ENCODE peak calls at places on chromosomes 12 and 14, in eight cellular contexts. U, W, A, J, T, Y, I and V are unnamed samples.

GRCh38 chr12:18079541-18080230 is 10.3 kb downstream of the RERGL start:
- DNase-seq in A (no peak), W (no peak), T (no peak), U (no peak), J (no peak), I (no peak), Y (no peak), V (no peak)

GRCh38 chr14:103801459-103801858 is 45.9 kb downstream of the PPP1R13B start:
- DNase-seq in T (no peak), J (peak), W (no peak), I (no peak), Y (no peak), U (no peak), A (no peak), V (peak)

GRCh38 chr14:52299692-52300278 is 14.3 kb upstream of the PTGER2 start:
- DNase-seq in A (peak), I (peak), J (peak), W (peak), T (no peak), Y (no peak), U (peak), V (peak)

GRCh38 chr12:130879781-130880389 is 8.0 kb downstream of the RAN start:
- DNase-seq in T (no peak), I (peak), U (no peak), J (no peak), W (no peak), Y (peak), A (peak), V (peak)

GRCh38 chr12:49706351-49707126 is 666 bp downstream of the FMNL3 start:
- DNase-seq in W (peak), U (no peak), A (peak), Y (peak), I (no peak), T (no peak), J (no peak), V (peak)

GRCh38 chr12:27081668-27082091 is 698 bp downstream of the C12orf71 start:
- DNase-seq in T (no peak), Y (no peak), A (no peak), I (no peak), U (no peak), J (peak), W (no peak), V (peak)

GRCh38 chr14:73741876-73742519 is 27.8 kb upstream of the PNMA1 start:
- DNase-seq in A (peak), J (no peak), U (no peak), W (peak), Y (no peak), T (no peak), I (no peak), V (peak)

GRCh38 chr12:58819345-58819744 is 101.0 kb downstream of the LRIG3 start:
- DNase-seq in J (peak), T (no peak), Y (peak), U (no peak), A (no peak), I (no peak), W (no peak), V (no peak)

GRCh38 chr12:52971701-52972329 is 22.9 kb downstream of the KRT18 start:
- DNase-seq in A (no peak), I (peak), T (no peak), J (peak), W (no peak), U (no peak), Y (no peak), V (no peak)

GRCh38 chr12:69648476-69648875 is 37.8 kb upstream of the LRRC10 start:
- DNase-seq in A (no peak), W (no peak), T (no peak), Y (no peak), J (peak), I (no peak), U (no peak), V (no peak)

GRCh38 chr14:86683525-86683924 is 1153.6 kb downstream of the FLRT2 start:
- DNase-seq in J (no peak), Y (no peak), I (no peak), T (no peak), U (no peak), A (no peak), W (no peak), V (no peak)

GRCh38 chr12:88624911-88625310 is 44.6 kb upstream of the KITLG start:
- DNase-seq in A (no peak), Y (no peak), I (no peak), T (no peak), U (no peak), J (no peak), W (no peak), V (no peak)

GRCh38 chr14:90445011-90445410 is 48.2 kb downstream of the CALM1 start:
- DNase-seq in A (no peak), Y (peak), W (no peak), U (no peak), T (no peak), J (no peak), I (no peak), V (no peak)

GRCh38 chr14:90440592-90440991 is 43.8 kb downstream of the CALM1 start:
- DNase-seq in T (no peak), J (no peak), W (no peak), Y (no peak), A (no peak), I (no peak), U (no peak), V (no peak)

GRCh38 chr14:90443161-90444076 is 46.6 kb downstream of the CALM1 start:
- DNase-seq in W (no peak), U (no peak), A (no peak), Y (no peak), T (no peak), J (no peak), I (no peak), V (no peak)

GRCh38 chr14:90446405-90446804 is 49.6 kb downstream of the CALM1 start:
- DNase-seq in W (no peak), I (no peak), T (no peak), Y (no peak), J (no peak), A (no peak), U (no peak), V (no peak)

DNA sequence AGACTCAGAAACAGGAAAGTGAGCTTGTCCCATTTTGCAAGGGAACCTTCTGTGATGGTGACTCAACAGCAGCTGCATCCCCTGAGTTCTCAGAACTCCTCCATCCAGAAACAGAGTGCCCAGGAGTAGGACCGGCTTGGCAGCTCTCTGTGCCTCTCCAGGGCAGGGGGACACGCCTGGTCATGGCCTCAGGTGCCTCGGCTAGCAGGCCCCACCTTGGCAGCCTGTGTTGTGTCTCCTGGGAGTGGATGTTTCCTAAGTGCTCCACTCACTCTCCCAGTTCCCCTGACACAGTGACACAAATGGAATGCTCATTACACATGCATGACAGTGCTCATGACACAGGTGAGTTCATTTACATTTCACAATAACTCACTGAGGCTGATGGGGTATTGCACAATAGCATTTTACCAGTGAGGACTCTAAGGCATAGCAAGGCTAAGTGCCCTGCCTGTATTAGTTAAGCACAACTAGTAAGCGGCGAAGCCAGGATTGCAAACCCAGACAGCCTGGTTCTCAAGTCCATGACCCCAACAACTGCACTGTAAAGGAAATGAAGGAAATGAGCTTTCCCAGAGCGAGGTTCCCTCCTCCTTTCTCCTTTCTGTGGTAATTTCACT is 47.4 kb downstream of the CALM1 start:
- DNase-seq in Y (no peak), T (no peak), U (no peak), W (peak), I (no peak), J (peak), A (no peak), V (peak)
- TF ChIP-seq MAX in Y (no peak), T (no peak), U (no peak), W (no peak), I (no peak), J (no peak), A (no peak), V (peak)

DNA sequence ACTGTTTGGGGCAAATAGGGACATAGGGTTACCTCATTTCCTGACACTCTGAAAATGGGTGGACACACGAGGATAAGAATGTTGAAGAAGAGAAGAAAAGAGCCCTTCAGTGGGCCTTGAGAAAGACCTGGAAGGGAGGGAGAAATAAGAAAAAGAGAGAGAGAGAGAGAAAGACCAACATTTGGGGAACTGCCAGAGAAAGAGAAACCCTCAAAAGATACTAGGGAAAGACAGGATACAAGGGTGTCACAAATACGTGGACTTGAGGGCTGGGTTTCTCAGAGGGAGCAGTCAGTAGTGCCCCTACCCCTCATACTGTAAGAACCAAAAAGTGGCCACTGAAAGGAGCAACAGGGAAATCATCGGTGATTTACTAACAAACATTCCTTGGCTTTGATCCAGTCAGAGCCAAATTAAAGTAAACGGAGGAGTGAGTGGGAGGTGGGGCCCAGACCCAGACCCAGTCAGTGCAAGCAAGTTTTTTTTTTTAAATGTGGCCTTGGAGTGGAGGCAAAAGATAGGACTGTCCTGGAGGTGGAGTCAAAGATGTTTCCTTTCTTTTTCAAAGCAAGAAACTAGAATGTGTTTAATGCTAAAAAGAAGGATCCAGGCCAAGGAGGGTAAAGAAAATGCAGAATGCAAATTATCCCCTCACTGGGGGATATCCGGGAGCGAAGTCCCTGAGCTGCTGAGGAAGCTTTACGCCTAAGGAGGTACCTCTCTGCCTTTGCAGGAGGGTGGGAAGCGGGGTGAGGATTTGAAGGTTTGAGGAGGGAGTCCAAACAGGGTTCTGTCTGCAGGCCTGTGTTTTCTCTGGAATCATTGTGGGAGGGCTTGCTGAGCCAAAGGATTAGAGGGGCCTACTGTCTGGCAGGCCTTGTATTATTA is 143.4 kb upstream of the AMIGO2 start:
- DNase-seq in T (no peak), I (no peak), Y (peak), A (no peak), W (no peak), J (no peak), U (no peak), V (no peak)
- H3K4me3 ChIP-seq in T (no peak), I (peak), Y (peak), A (no peak), W (no peak), J (peak), U (no peak), V (no peak)

GRCh38 chr12:102463659-102464249 is 16.6 kb downstream of the IGF1 start:
- DNase-seq in I (no peak), A (no peak), T (no peak), U (no peak), Y (no peak), W (no peak), J (no peak), V (no peak)

GRCh38 chr12:102462386-102462785 is 18.0 kb downstream of the IGF1 start:
- DNase-seq in A (no peak), Y (no peak), W (no peak), I (no peak), T (no peak), U (no peak), J (no peak), V (no peak)

GRCh38 chr12:102468261-102468940 is 12.0 kb downstream of the IGF1 start:
- DNase-seq in W (no peak), A (no peak), J (no peak), Y (no peak), I (no peak), T (no peak), U (no peak), V (no peak)

GRCh38 chr12:102462803-102463499 is 17.4 kb downstream of the IGF1 start:
- DNase-seq in U (no peak), W (peak), I (no peak), T (no peak), J (no peak), A (no peak), Y (no peak), V (no peak)

GRCh38 chr12:102465762-102466560 is 14.4 kb downstream of the IGF1 start:
- DNase-seq in T (no peak), I (no peak), Y (no peak), J (no peak), A (no peak), W (no peak), U (no peak), V (no peak)
- TF ChIP-seq MAX in T (no peak), I (no peak), Y (no peak), J (no peak), A (no peak), W (no peak), U (no peak), V (no peak)

DNA sequence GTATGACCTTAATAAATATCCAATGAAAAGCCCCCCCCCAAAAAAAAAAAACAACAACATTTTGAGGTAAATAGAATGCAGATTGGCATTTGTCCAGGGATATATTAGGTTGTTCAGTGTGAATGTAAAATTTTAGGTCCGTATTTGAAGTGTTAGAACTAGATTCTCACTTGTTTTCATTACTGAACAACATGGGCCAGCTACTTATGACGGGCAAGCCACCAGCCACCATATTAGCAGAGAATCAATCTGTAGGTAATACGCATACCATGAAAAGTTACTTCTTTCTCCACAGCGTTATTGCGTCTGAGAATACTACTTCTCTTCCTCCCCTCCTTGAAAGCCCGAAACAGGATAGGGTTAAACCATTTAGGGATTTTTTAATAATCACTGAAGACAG is 5.4 kb downstream of the FLRT2 start:
- DNase-seq in I (no peak), J (no peak), W (peak), T (no peak), A (no peak), U (no peak), Y (no peak), V (no peak)
- H3K4me3 ChIP-seq in I (no peak), J (no peak), W (peak), T (no peak), A (peak), U (no peak), Y (no peak), V (no peak)